ENCODE peak calls at places on chromosomes 6 and 20, in four cellular contexts. R, Y, X and E are unnamed samples.

GRCh38 chr6:33007831-33008395 is 1.5 kb downstream of the HLA-DOA start:
- DNase-seq in X (no peak), Y (no peak), R (no peak), E (no peak)

GRCh38 chr6:138689849-138690248 is 83.7 kb upstream of the CCDC28A start:
- DNase-seq in Y (no peak), R (peak; percentile 36), X (no peak), E (no peak)

GRCh38 chr6:148667395-148667794 is 79.4 kb upstream of the UST start:
- DNase-seq in Y (no peak), R (no peak), X (no peak), E (no peak)

GRCh38 chr6:18746727-18747126 is 359.6 kb downstream of the RNF144B start:
- DNase-seq in R (no peak), X (no peak), Y (no peak), E (no peak)

GRCh38 chr6:147530132-147531060 is 21.9 kb downstream of the SAMD5 start:
- DNase-seq in X (peak; percentile 13), R (no peak), Y (no peak), E (no peak)

GRCh38 chr20:40668449-40669228 is 20.4 kb downstream of the MAFB start:
- DNase-seq in R (no peak), Y (no peak), X (no peak), E (no peak)

GRCh38 chr6:160808263-160808662 is 106.2 kb downstream of the PLG start:
- DNase-seq in Y (no peak), X (no peak), R (no peak), E (no peak)

GRCh38 chr6:28980797-28981390 is 24.2 kb downstream of the ZNF311 start:
- DNase-seq in R (peak; percentile 77), Y (peak; percentile 95), X (peak; percentile 97), E (peak; percentile 81)

GRCh38 chr6:18463429-18463828 is 76.3 kb downstream of the RNF144B start:
- DNase-seq in Y (no peak), R (no peak), X (no peak), E (no peak)

GRCh38 chr20:8166730-8167129 is 34.7 kb downstream of the PLCB1 start:
- DNase-seq in X (no peak), R (no peak), Y (no peak), E (no peak)

GRCh38 chr6:121437861-121438651 is 2.6 kb downstream of the GJA1 start:
- DNase-seq in R (peak; percentile 52), Y (peak; percentile 65), X (peak; percentile 97), E (no peak)

GRCh38 chr6:41187924-41188886 is 12.7 kb downstream of the TREML2 start:
- DNase-seq in X (no peak), R (no peak), Y (no peak), E (no peak)

GRCh38 chr6:41191569-41191968 is 9.4 kb downstream of the TREML2 start:
- DNase-seq in R (no peak), Y (peak; percentile 14), X (peak; percentile 78), E (no peak)

GRCh38 chr6:41190791-41191190 is 10.2 kb downstream of the TREML2 start:
- DNase-seq in X (no peak), Y (no peak), R (no peak), E (no peak)

GRCh38 chr6:41193171-41193734 is 7.7 kb downstream of the TREML2 start:
- DNase-seq in R (no peak), X (no peak), Y (no peak), E (no peak)

GRCh38 chr6:41189968-41190367 is 11.0 kb downstream of the TREML2 start:
- DNase-seq in Y (no peak), R (no peak), X (no peak), E (no peak)
- H2BK5ac ChIP-seq in Y (no peak overlapping the region), R (no peak overlapping the region), X (no peak overlapping the region), E (no peak overlapping the region)

GRCh38 chr6:47307362-47308222 is 2.1 kb downstream of the TNFRSF21 start:
- DNase-seq in X (no peak), Y (no peak), R (no peak), E (no peak)
- H2BK5ac ChIP-seq in X (no peak overlapping the region), Y (no peak overlapping the region), R (no peak overlapping the region), E (no peak overlapping the region)

GRCh38 chr6:34225551-34225950 is 11.1 kb upstream of the HMGA1 start:
- DNase-seq in X (no peak), Y (no peak), R (no peak), E (no peak)

GRCh38 chr6:34226066-34226465 is 10.6 kb upstream of the HMGA1 start:
- DNase-seq in X (no peak), R (no peak), Y (no peak), E (no peak)

GRCh38 chr6:34226731-34227586 is 9.7 kb upstream of the HMGA1 start:
- DNase-seq in Y (no peak), X (peak; percentile 85), R (no peak), E (no peak)

GRCh38 chr6:34223381-34223963 is 13.2 kb upstream of the HMGA1 start:
- DNase-seq in R (no peak), X (no peak), Y (no peak), E (no peak)

DNA sequence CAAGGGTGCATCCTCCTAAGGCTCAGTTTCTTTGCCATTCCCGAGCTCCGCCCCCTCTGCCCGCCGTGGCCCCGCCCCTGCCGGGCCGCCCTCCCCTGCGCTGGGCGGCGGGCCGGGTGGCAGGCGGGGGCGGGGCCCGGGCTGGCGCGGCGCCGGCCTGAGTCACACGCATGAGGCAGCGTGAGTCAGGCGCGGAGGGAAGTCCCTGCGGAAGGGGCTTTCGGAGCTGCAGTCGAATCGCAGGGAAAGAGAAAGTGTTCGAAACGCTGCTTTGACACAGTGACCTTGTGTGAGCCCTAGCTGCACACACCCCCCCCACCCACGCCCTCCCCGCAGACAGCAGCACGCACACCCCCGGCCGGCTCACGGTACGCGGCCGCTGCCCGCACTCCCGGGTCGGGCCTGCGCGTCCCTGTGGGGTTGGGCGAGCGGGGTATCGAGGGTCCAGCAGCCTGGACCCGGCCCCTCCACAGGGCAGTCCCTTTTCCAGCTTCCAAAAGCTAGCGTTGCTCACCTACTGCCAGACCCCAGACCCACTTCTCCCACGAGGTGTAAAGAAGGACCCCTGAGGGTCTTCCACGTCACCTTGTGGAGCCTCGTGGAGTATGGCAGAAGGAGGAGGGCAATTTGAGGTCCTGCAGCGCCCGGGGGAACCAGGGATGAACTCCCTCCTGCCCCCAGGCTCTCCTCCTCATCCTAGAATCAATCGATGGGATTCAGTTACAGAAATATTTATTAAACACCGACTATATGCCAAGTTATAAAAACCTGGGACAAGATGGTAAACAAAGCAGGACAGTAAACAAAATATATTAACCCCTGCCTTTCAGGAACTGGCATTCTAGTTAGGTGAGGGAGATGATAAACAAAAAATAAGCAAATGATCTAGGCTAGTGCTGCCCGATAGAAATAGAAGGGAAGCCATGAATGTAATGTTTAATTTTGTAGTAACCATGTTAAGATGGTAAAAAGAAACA is 12.4 kb upstream of the HMGA1 start:
- DNase-seq in R (peak; percentile 96), Y (peak; percentile 99), X (peak; percentile 94), E (peak; percentile 85)
- H2BK5ac ChIP-seq in R (peak overlapping the region; percentile 96), Y (peak overlapping the region; percentile 78), X (peak overlapping the region; percentile 6), E (peak overlapping the region; percentile 91)

DNA sequence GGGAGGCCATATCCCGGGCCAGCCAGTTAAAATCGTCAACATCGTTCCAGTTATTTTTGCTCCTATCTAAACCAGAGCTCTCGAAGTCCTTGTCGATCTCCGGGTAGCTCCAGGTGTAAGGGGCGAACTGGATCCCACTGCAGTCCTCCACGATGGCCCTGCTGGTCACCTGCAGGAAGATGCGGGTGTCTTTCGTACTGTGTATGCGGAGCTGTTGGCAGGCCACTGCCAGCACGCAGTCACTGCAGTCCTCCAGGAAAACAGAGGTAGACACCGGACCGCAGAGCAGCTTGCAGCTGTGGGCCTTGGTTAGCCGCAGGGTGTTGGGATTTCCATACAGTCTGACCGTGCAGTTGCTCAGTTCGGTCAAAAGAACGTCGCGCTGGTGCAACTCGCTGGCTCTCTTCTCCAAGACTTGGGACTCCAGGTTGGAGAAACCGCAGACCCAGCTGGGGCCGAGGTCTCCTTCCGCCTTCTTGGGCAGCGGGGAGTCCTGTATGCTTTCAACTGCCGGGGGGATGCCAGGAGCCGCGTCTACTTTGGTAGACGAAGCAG is 743 bp downstream of the TBCC start:
- DNase-seq in X (peak; percentile 54), Y (peak; percentile 67), R (peak; percentile 23), E (peak; percentile 12)
- H2BK5ac ChIP-seq in X (no peak overlapping the region), Y (peak overlapping the region; percentile 33), R (peak overlapping the region; percentile 57), E (peak overlapping the region; percentile 90)

DNA sequence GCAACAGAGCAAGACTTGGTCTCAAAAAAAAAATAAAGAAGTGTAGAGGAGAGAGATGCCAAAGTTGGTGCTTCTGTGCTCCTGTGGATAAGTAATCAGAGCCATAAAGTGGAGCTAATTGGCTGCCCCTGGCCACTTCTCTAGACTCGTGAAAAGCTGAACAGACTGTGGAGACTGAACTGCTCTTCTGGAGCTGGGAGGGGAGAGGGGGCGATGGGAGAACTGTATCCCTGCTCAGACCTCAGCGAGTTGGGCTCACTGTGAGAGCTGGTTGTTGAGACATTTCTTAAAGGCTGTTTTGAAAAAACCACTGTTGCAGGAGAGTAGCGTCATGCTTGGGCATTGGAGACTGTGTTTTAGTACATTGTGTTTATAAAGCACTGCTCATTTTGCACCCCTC is 125.7 kb downstream of the TCP11 start:
- DNase-seq in X (no peak), R (no peak), Y (no peak), E (no peak)
- H2BK5ac ChIP-seq in X (no peak overlapping the region), R (peak overlapping the region; percentile 82), Y (no peak overlapping the region), E (no peak overlapping the region)

GRCh38 chr20:13784271-13784892 is 337 bp downstream of the ESF1 start:
- DNase-seq in R (no peak), X (no peak), Y (no peak), E (no peak)
- H2BK5ac ChIP-seq in R (peak overlapping the region; percentile 35), X (no peak overlapping the region), Y (no peak overlapping the region), E (no peak overlapping the region)

GRCh38 chr20:57397004-57397692 is 6.0 kb downstream of the RBM38 start:
- DNase-seq in X (no peak), Y (no peak), R (no peak), E (no peak)

GRCh38 chr20:57396212-57396611 is 5.0 kb downstream of the RBM38 start:
- DNase-seq in R (no peak), Y (no peak), X (no peak), E (no peak)

GRCh38 chr20:57396638-57397003 is 5.4 kb downstream of the RBM38 start:
- DNase-seq in X (no peak), R (no peak), Y (no peak), E (no peak)

GRCh38 chr20:57394087-57395082 is 3.2 kb downstream of the RBM38 start:
- DNase-seq in X (no peak), R (no peak), Y (no peak), E (no peak)

GRCh38 chr20:57395111-57395959 is 4.1 kb downstream of the RBM38 start:
- DNase-seq in X (peak; percentile 40), R (peak; percentile 53), Y (no peak), E (peak; percentile 75)
- H2BK5ac ChIP-seq in X (no peak overlapping the region), R (no peak overlapping the region), Y (no peak overlapping the region), E (no peak overlapping the region)